ENCODE peak calls at places on chromosomes 11 and 22, in ten cellular contexts. H is astrocyte of the spinal cord, V is AG09309, F is brain microvascular endothelial cell, K is keratinocyte, G is fibroblast of lung, S is right lobe of liver, T is left lung, Z is neural progenitor cell, J is BE2C. B is an unnamed sample.
A peak's percentile ranks its signal among the peaks of the same experiment; 100 is the strongest.

GRCh38 chr11:94786264-94787126 is 18.3 kb downstream of the AMOTL1 start:
- DNase-seq in H (peak; percentile 71), V (no peak), F (no peak), K (no peak), G (peak; percentile 74), S (no peak), T (no peak), Z (peak; percentile 34), J (no peak), B (peak; percentile 74)

GRCh38 chr11:83068573-83068972 is 3.1 kb downstream of the RAB30 start:
- DNase-seq in H (no peak), V (no peak), F (no peak), K (no peak), G (no peak), S (no peak), T (no peak), Z (no peak), J (no peak), B (no peak)

GRCh38 chr22:45886502-45886901 is 90.5 kb downstream of the WNT7B start:
- DNase-seq in H (no peak), V (no peak), F (no peak), K (no peak), G (no peak), S (no peak), T (peak; percentile 8), Z (no peak), J (no peak), B (no peak)

GRCh38 chr22:26714971-26715370 is 57.6 kb downstream of the MIAT start:
- DNase-seq in H (no peak), V (no peak), F (no peak), K (no peak), G (no peak), S (no peak), T (no peak), Z (no peak), J (no peak), B (no peak)

GRCh38 chr11:123469089-123469488 is 39.0 kb downstream of the GRAMD1B start:
- DNase-seq in H (no peak), V (no peak), F (no peak), K (no peak), G (no peak), S (no peak), T (no peak), Z (no peak), J (peak; percentile 49), B (peak; percentile 33)

GRCh38 chr22:35183917-35184316 is 73.4 kb upstream of the HMGXB4 start:
- DNase-seq in H (no peak), V (no peak), F (no peak), K (no peak), G (no peak), S (no peak), T (no peak), Z (no peak), J (no peak), B (no peak)

GRCh38 chr22:46735747-46736608 is 2.1 kb downstream of the CERK start:
- DNase-seq in H (no peak), V (no peak), F (no peak), K (no peak), G (no peak), S (no peak), T (no peak), Z (peak; percentile 60), J (peak; percentile 87), B (no peak)

GRCh38 chr11:12066056-12066798 is 44.2 kb upstream of the MICAL2 start:
- DNase-seq in H (peak; percentile 87), V (peak; percentile 91), F (peak; percentile 91), K (peak; percentile 100), G (peak; percentile 87), S (peak; percentile 31), T (no peak), Z (no peak), J (no peak), B (peak; percentile 74)

DNA sequence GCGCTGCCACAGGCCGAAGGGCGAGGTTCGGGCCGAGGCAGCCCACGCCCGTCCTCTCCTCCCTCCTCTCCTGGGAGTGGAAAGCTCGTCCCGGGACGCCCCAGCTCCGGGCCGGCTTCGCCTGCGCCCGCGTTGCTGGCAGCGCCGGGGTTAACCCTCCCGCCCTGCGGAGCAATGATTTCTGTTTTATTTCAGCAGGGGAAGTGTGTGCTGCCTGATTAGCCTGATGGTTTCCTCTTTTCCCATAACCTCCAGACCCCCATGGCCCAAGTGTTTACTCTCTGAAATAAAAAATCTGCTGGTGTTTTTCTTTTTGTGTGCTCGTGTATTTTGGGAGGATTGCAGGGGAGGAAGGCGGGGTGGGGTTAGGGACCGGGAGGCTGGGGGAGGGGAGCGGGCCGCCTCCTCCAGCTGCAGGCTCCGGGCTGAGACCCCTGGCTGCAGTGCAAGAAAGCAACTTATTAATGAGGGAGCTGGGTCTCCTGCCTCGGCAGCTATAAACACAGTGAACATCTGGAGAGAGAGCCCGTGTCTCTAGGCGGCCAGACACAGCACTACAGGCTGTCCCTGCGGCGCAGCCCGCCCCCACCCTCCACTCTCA is 38.6 kb downstream of the ETS1 start:
- DNase-seq in H (no peak), V (no peak), F (no peak), K (no peak), G (peak; percentile 80), S (peak; percentile 75), T (peak; percentile 44), Z (peak; percentile 71), J (peak; percentile 34), B (peak; percentile 39)
- TF ChIP-seq CTCF in H (no peak), V (no peak), F (peak; percentile 27), K (no peak), G (no peak), S (no peak), T (no peak), Z (no peak), J (no peak), B (no peak)

GRCh38 chr22:25449781-25450317 is 114.6 kb upstream of the GRK3 start:
- DNase-seq in H (no peak), V (no peak), F (no peak), K (no peak), G (no peak), S (no peak), T (no peak), Z (no peak), J (no peak), B (peak; percentile 17)
- H3K4me3 ChIP-seq in H (no peak overlapping the region), V (peak overlapping the region; percentile 81), F (no peak overlapping the region), K (no peak overlapping the region), G (peak overlapping the region; percentile 3), S (no peak overlapping the region), T (no peak overlapping the region), Z (peak overlapping the region; percentile 73), J (peak overlapping the region; percentile 97), B (no peak overlapping the region)

GRCh38 chr11:78158987-78159662 is 19.7 kb upstream of the ALG8 start:
- DNase-seq in H (no peak), V (no peak), F (no peak), K (no peak), G (peak; percentile 24), S (no peak), T (no peak), Z (no peak), J (no peak), B (no peak)
- TF ChIP-seq CTCF in H (no peak), V (no peak), F (no peak), K (no peak), G (no peak), S (no peak), T (no peak), Z (no peak), J (no peak), B (no peak)

DNA sequence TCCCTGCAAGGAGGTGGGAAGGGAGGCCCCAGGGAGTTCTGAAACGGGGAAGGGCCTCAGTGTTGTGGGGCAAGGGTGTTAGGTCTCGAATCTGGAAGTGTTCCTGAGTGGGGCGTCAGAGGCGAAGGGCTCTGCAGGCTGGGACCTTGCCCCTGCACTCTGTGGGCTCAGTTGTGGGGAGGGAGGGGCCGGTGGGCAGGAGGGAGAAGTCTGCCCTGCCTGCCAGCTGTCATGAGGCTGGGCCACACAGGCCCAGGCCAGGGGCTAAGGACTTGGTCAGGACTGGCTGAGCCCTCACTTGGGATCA is at the start of gene CRACR2B:
- DNase-seq in H (no peak), V (no peak), F (no peak), K (no peak), G (no peak), S (no peak), T (no peak), Z (no peak), J (no peak), B (no peak)
- H3K4me3 ChIP-seq in H (peak within 1 kb of the TSS; percentile 15), V (peak within 1 kb of the TSS; percentile 14), F (no peak within 1 kb of the TSS), K (peak within 1 kb of the TSS; percentile 29), G (no peak within 1 kb of the TSS), S (peak within 1 kb of the TSS; percentile 25), T (peak within 1 kb of the TSS; percentile 32), Z (peak within 1 kb of the TSS; percentile 50), J (no peak within 1 kb of the TSS), B (no peak within 1 kb of the TSS)

B was measured in cardiac fibroblast.